ENCODE peak calls at places on chromosomes 13 and 19, in four cellular contexts. I is stimulated activated CD8-positive, alpha-beta memory T cell treated with anti-CD3 and anti-CD28 coated beads, Interleukin-2, amount 100 ng/mL, for 1 hour; O is heart left ventricle; J is osteocyte. T is an unnamed sample.

GRCh38 chr19:6693056-6693471 is 23.1 kb upstream of the TNFSF14 start:
- DNase-seq in I (no peak), O (no peak), J (no peak), T (no peak)

GRCh38 chr13:111577429-111577828 is 257.0 kb downstream of the TEX29 start:
- DNase-seq in I (no peak), J (no peak), O (peak), T (no peak)

GRCh38 chr19:52992109-52993004 is 21.4 kb upstream of the ERVV-1 start:
- DNase-seq in O (peak), I (no peak), J (no peak), T (no peak)

GRCh38 chr13:99992912-99993311 is 11.3 kb downstream of the ZIC2 start:
- DNase-seq in I (no peak), J (no peak), O (no peak), T (no peak)

GRCh38 chr13:112619730-112620639 is 32.0 kb upstream of the TUBGCP3 start:
- DNase-seq in I (no peak), J (peak), O (peak), T (peak)

GRCh38 chr13:26019881-26020535 is 31.8 kb downstream of the SHISA2 start:
- DNase-seq in I (no peak), O (no peak), J (no peak), T (no peak)

GRCh38 chr19:1833540-1833939 is 14.7 kb downstream of the REXO1 start:
- DNase-seq in I (no peak), O (no peak), J (no peak), T (no peak)

GRCh38 chr13:28159057-28159456 is 20.7 kb downstream of the PAN3 start:
- DNase-seq in O (no peak), I (no peak), J (no peak), T (no peak)

GRCh38 chr13:99498304-99499161 is 2.7 kb upstream of the TM9SF2 start:
- DNase-seq in O (peak), J (peak), I (peak), T (peak)

GRCh38 chr13:103036268-103036667 is 29.9 kb downstream of the SLC10A2 start:
- DNase-seq in O (no peak), J (no peak), I (no peak), T (no peak)

GRCh38 chr19:35750167-35750566 is 1.8 kb downstream of the LIN37 start:
- DNase-seq in O (no peak), J (no peak), I (no peak), T (no peak)

GRCh38 chr13:70311175-70311574 is 202.9 kb upstream of the KLHL1 start:
- DNase-seq in I (no peak), O (no peak), J (no peak), T (no peak)

GRCh38 chr19:47726467-47726866 is 13.2 kb downstream of the EHD2 start:
- DNase-seq in J (no peak), I (no peak), O (no peak), T (no peak)

GRCh38 chr13:28442872-28443271 is 52.1 kb downstream of the FLT1 start:
- DNase-seq in I (no peak), J (no peak), O (peak), T (no peak)

GRCh38 chr19:45179063-45179847 is 671 bp downstream of the BLOC1S3 start:
- DNase-seq in J (no peak), I (no peak), O (peak), T (no peak)

GRCh38 chr19:48724796-48725753 is 5.5 kb upstream of the MAMSTR start:
- DNase-seq in I (no peak), O (peak), J (no peak), T (no peak)

GRCh38 chr13:80340643-80341097 is 256 bp downstream of the SPRY2 start:
- DNase-seq in O (no peak), I (no peak), J (no peak), T (no peak)

GRCh38 chr19:16600824-16601223 is 27.2 kb downstream of the MED26 start:
- DNase-seq in I (no peak), O (no peak), J (no peak), T (no peak)

GRCh38 chr13:112253631-112254030 is 122.5 kb upstream of the SPACA7 start:
- DNase-seq in O (no peak), J (peak), I (no peak), T (no peak)

GRCh38 chr19:43723588-43723987 is 7.7 kb downstream of the IRGC start:
- DNase-seq in J (no peak), I (no peak), O (no peak), T (no peak)

GRCh38 chr19:14954071-14954655 is 12.9 kb downstream of the OR7C2 start:
- DNase-seq in J (peak), I (no peak), O (no peak), T (no peak)